ENCODE peak calls at places on chromosomes 1 and 21, in four cellular contexts. One of them, this sample, is unnamed.

GRCh38 chr1:170085089-170085488 is 10.6 kb upstream of the KIFAP3 start:
- DNase-seq in hepatic stellate cell: no peak
- DNase-seq in fibroblast of the conjunctiva: no peak
- DNase-seq in right lobe of liver: no peak
- DNase-seq in this sample: no peak

GRCh38 chr1:55987491-55988255 is 591.7 kb downstream of the PLPP3 start:
- DNase-seq in right lobe of liver: no peak
- DNase-seq in hepatic stellate cell: no peak
- DNase-seq in fibroblast of the conjunctiva: no peak
- DNase-seq in this sample: no peak

GRCh38 chr1:43446881-43447835 is 6.6 kb downstream of the HYI start:
- DNase-seq in right lobe of liver: peak
- DNase-seq in hepatic stellate cell: no peak
- DNase-seq in fibroblast of the conjunctiva: no peak
- DNase-seq in this sample: no peak

GRCh38 chr1:103371234-103371633 is 154.3 kb upstream of the RNPC3 start:
- DNase-seq in right lobe of liver: no peak
- DNase-seq in fibroblast of the conjunctiva: no peak
- DNase-seq in hepatic stellate cell: no peak
- DNase-seq in this sample: no peak

GRCh38 chr1:232587141-232588008 is 42.6 kb downstream of the SIPA1L2 start:
- DNase-seq in fibroblast of the conjunctiva: no peak
- DNase-seq in hepatic stellate cell: no peak
- DNase-seq in right lobe of liver: no peak
- DNase-seq in this sample: no peak

GRCh38 chr1:227489572-227489971 is 73.8 kb upstream of the ZNF678 start:
- DNase-seq in fibroblast of the conjunctiva: no peak
- DNase-seq in right lobe of liver: no peak
- DNase-seq in hepatic stellate cell: no peak
- DNase-seq in this sample: no peak

GRCh38 chr1:53500184-53501064 is 41.2 kb downstream of the DMRTB1 start:
- DNase-seq in right lobe of liver: no peak
- DNase-seq in hepatic stellate cell: no peak
- DNase-seq in fibroblast of the conjunctiva: no peak
- DNase-seq in this sample: no peak

GRCh38 chr1:9281907-9282306 is 10.8 kb upstream of the SPSB1 start:
- DNase-seq in hepatic stellate cell: no peak
- DNase-seq in right lobe of liver: peak
- DNase-seq in fibroblast of the conjunctiva: no peak
- DNase-seq in this sample: no peak

GRCh38 chr1:17236779-17237601 is 11.9 kb upstream of the PADI3 start:
- DNase-seq in fibroblast of the conjunctiva: peak
- DNase-seq in hepatic stellate cell: peak
- DNase-seq in right lobe of liver: peak
- DNase-seq in this sample: peak

GRCh38 chr1:161200992-161201827 is 957 bp upstream of the NDUFS2 start:
- DNase-seq in fibroblast of the conjunctiva: no peak
- DNase-seq in hepatic stellate cell: peak
- DNase-seq in right lobe of liver: peak
- DNase-seq in this sample: peak

GRCh38 chr21:34808569-34809204 is 139.9 kb downstream of the CLIC6 start:
- DNase-seq in hepatic stellate cell: no peak
- DNase-seq in right lobe of liver: no peak
- DNase-seq in fibroblast of the conjunctiva: no peak
- DNase-seq in this sample: peak

GRCh38 chr21:46168238-46168637 is 12.9 kb upstream of the FTCD start:
- DNase-seq in hepatic stellate cell: no peak
- DNase-seq in right lobe of liver: no peak
- DNase-seq in fibroblast of the conjunctiva: no peak
- DNase-seq in this sample: no peak

GRCh38 chr1:232793944-232794343 is 11.3 kb upstream of the MAP10 start:
- DNase-seq in fibroblast of the conjunctiva: peak
- DNase-seq in right lobe of liver: no peak
- DNase-seq in hepatic stellate cell: no peak
- DNase-seq in this sample: no peak